ENCODE peak calls at places on chromosomes 4 and X, in four cellular contexts. S, K, U and O are unnamed samples.

GRCh38 chr4:105598787-105599186 is 46.4 kb downstream of the ARHGEF38 start:
- DNase-seq in K (no peak), S (no peak), U (no peak), O (no peak)

GRCh38 chr4:88803600-88804096 is 106.0 kb upstream of the NAP1L5 start:
- DNase-seq in U (no peak), K (peak; percentile 97), S (peak; percentile 96), O (no peak)

GRCh38 chrX:120356084-120356483 is 5.8 kb upstream of the ATP1B4 start:
- DNase-seq in K (no peak), S (no peak), U (no peak), O (no peak)

GRCh38 chrX:68175569-68175968 is 257.7 kb downstream of the OPHN1 start:
- DNase-seq in S (peak; percentile 64), K (no peak), U (no peak), O (no peak)

GRCh38 chr4:147546341-147546740 is 65.4 kb downstream of the EDNRA start:
- DNase-seq in K (peak; percentile 77), S (peak; percentile 92), U (no peak), O (no peak)

GRCh38 chrX:107675823-107676555 is 47.7 kb downstream of the PRPS1 start:
- DNase-seq in K (peak; percentile 38), U (no peak), S (peak; percentile 70), O (no peak)

GRCh38 chr4:53695540-53696463 is 104.5 kb upstream of the LNX1 start:
- DNase-seq in S (no peak), U (no peak), K (no peak), O (no peak)

GRCh38 chrX:129808829-129809745 is 29.3 kb downstream of the SASH3 start:
- DNase-seq in U (no peak), S (no peak), K (no peak), O (no peak)

GRCh38 chrX:13469963-13470679 is 99.3 kb upstream of the EGFL6 start:
- DNase-seq in U (no peak), K (no peak), S (peak; percentile 84), O (no peak)

GRCh38 chr4:40629401-40630334 is at the start of gene RBM47:
- DNase-seq in S (peak; percentile 50), U (peak; percentile 32), K (peak; percentile 34), O (no peak)

GRCh38 chr4:85200106-85200505 is 233.6 kb upstream of the WDFY3 start:
- DNase-seq in S (no peak), U (no peak), K (no peak), O (no peak)